ENCODE peak calls at places on chromosomes 6 and 20, in ten cellular contexts. One of them, this sample, is unnamed.

GRCh38 chr6:2038096-2038495 is 207.3 kb downstream of the GMDS start:
- DNase-seq in Kasumi-1: no peak
- DNase-seq in NCI-H1417: no peak
- DNase-seq in RCC 7860: no peak
- DNase-seq in stimulated activated CD4-positive, alpha-beta T cell treated with anti-CD3 and anti-CD28 coated beads, Interleukin-15, amount 100 ng/mL, for 1 hour: no peak
- DNase-seq in OCI-LY7: no peak
- DNase-seq in neural crest cell: no peak
- DNase-seq in activated T-helper 1 cell treated with anti-CD3 and anti-CD28 coated beads, Interleukin-2, amount 50 U/mL, for 16 hours: no peak
- DNase-seq in activated T-cell treated with anti-CD3 and anti-CD28 coated beads, Interleukin-2, amount 50 U/mL, for 4 hours: no peak
- DNase-seq in CD4-positive, CD25-positive, alpha-beta regulatory T cell: peak; percentile 79
- DNase-seq in this sample: no peak

GRCh38 chr6:111951439-111952140 is 78.3 kb upstream of the FYN start:
- DNase-seq in stimulated activated CD4-positive, alpha-beta T cell treated with anti-CD3 and anti-CD28 coated beads, Interleukin-15, amount 100 ng/mL, for 1 hour: no peak
- DNase-seq in NCI-H1417: no peak
- DNase-seq in CD4-positive, CD25-positive, alpha-beta regulatory T cell: no peak
- DNase-seq in Kasumi-1: no peak
- DNase-seq in activated T-helper 1 cell treated with anti-CD3 and anti-CD28 coated beads, Interleukin-2, amount 50 U/mL, for 16 hours: no peak
- DNase-seq in RCC 7860: no peak
- DNase-seq in OCI-LY7: no peak
- DNase-seq in neural crest cell: no peak
- DNase-seq in activated T-cell treated with anti-CD3 and anti-CD28 coated beads, Interleukin-2, amount 50 U/mL, for 4 hours: no peak
- DNase-seq in this sample: peak; percentile 42

GRCh38 chr20:21450572-21450971 is 53.2 kb upstream of the NKX2-4 start:
- DNase-seq in activated T-cell treated with anti-CD3 and anti-CD28 coated beads, Interleukin-2, amount 50 U/mL, for 4 hours: no peak
- DNase-seq in Kasumi-1: no peak
- DNase-seq in neural crest cell: no peak
- DNase-seq in OCI-LY7: no peak
- DNase-seq in CD4-positive, CD25-positive, alpha-beta regulatory T cell: no peak
- DNase-seq in NCI-H1417: no peak
- DNase-seq in activated T-helper 1 cell treated with anti-CD3 and anti-CD28 coated beads, Interleukin-2, amount 50 U/mL, for 16 hours: no peak
- DNase-seq in RCC 7860: no peak
- DNase-seq in stimulated activated CD4-positive, alpha-beta T cell treated with anti-CD3 and anti-CD28 coated beads, Interleukin-15, amount 100 ng/mL, for 1 hour: no peak
- DNase-seq in this sample: no peak

GRCh38 chr6:15387118-15387517 is 141.2 kb downstream of the JARID2 start:
- DNase-seq in CD4-positive, CD25-positive, alpha-beta regulatory T cell: peak; percentile 32
- DNase-seq in activated T-cell treated with anti-CD3 and anti-CD28 coated beads, Interleukin-2, amount 50 U/mL, for 4 hours: no peak
- DNase-seq in RCC 7860: no peak
- DNase-seq in Kasumi-1: no peak
- DNase-seq in stimulated activated CD4-positive, alpha-beta T cell treated with anti-CD3 and anti-CD28 coated beads, Interleukin-15, amount 100 ng/mL, for 1 hour: no peak
- DNase-seq in neural crest cell: no peak
- DNase-seq in OCI-LY7: no peak
- DNase-seq in activated T-helper 1 cell treated with anti-CD3 and anti-CD28 coated beads, Interleukin-2, amount 50 U/mL, for 16 hours: no peak
- DNase-seq in NCI-H1417: no peak
- DNase-seq in this sample: no peak

GRCh38 chr6:97850458-97851218 is 567.6 kb upstream of the MMS22L start:
- DNase-seq in neural crest cell: no peak
- DNase-seq in stimulated activated CD4-positive, alpha-beta T cell treated with anti-CD3 and anti-CD28 coated beads, Interleukin-15, amount 100 ng/mL, for 1 hour: no peak
- DNase-seq in CD4-positive, CD25-positive, alpha-beta regulatory T cell: no peak
- DNase-seq in Kasumi-1: no peak
- DNase-seq in NCI-H1417: peak; percentile 34
- DNase-seq in activated T-helper 1 cell treated with anti-CD3 and anti-CD28 coated beads, Interleukin-2, amount 50 U/mL, for 16 hours: no peak
- DNase-seq in RCC 7860: no peak
- DNase-seq in activated T-cell treated with anti-CD3 and anti-CD28 coated beads, Interleukin-2, amount 50 U/mL, for 4 hours: no peak
- DNase-seq in OCI-LY7: no peak
- DNase-seq in this sample: peak; percentile 49

GRCh38 chr6:105949939-105950582 is 136.1 kb upstream of the PRDM1 start:
- DNase-seq in neural crest cell: no peak
- DNase-seq in RCC 7860: no peak
- DNase-seq in OCI-LY7: no peak
- DNase-seq in Kasumi-1: peak; percentile 51
- DNase-seq in NCI-H1417: no peak
- DNase-seq in activated T-helper 1 cell treated with anti-CD3 and anti-CD28 coated beads, Interleukin-2, amount 50 U/mL, for 16 hours: no peak
- DNase-seq in stimulated activated CD4-positive, alpha-beta T cell treated with anti-CD3 and anti-CD28 coated beads, Interleukin-15, amount 100 ng/mL, for 1 hour: no peak
- DNase-seq in activated T-cell treated with anti-CD3 and anti-CD28 coated beads, Interleukin-2, amount 50 U/mL, for 4 hours: no peak
- DNase-seq in CD4-positive, CD25-positive, alpha-beta regulatory T cell: no peak
- DNase-seq in this sample: no peak

GRCh38 chr6:35718354-35718695 is 18.5 kb upstream of the ARMC12 start:
- DNase-seq in CD4-positive, CD25-positive, alpha-beta regulatory T cell: no peak
- DNase-seq in RCC 7860: no peak
- DNase-seq in stimulated activated CD4-positive, alpha-beta T cell treated with anti-CD3 and anti-CD28 coated beads, Interleukin-15, amount 100 ng/mL, for 1 hour: no peak
- DNase-seq in activated T-helper 1 cell treated with anti-CD3 and anti-CD28 coated beads, Interleukin-2, amount 50 U/mL, for 16 hours: no peak
- DNase-seq in NCI-H1417: no peak
- DNase-seq in activated T-cell treated with anti-CD3 and anti-CD28 coated beads, Interleukin-2, amount 50 U/mL, for 4 hours: no peak
- DNase-seq in OCI-LY7: no peak
- DNase-seq in Kasumi-1: no peak
- DNase-seq in neural crest cell: no peak
- DNase-seq in this sample: no peak

GRCh38 chr6:25388776-25389175 is 109.6 kb downstream of the CARMIL1 start:
- DNase-seq in activated T-cell treated with anti-CD3 and anti-CD28 coated beads, Interleukin-2, amount 50 U/mL, for 4 hours: no peak
- DNase-seq in NCI-H1417: no peak
- DNase-seq in CD4-positive, CD25-positive, alpha-beta regulatory T cell: no peak
- DNase-seq in Kasumi-1: no peak
- DNase-seq in neural crest cell: no peak
- DNase-seq in stimulated activated CD4-positive, alpha-beta T cell treated with anti-CD3 and anti-CD28 coated beads, Interleukin-15, amount 100 ng/mL, for 1 hour: no peak
- DNase-seq in RCC 7860: no peak
- DNase-seq in OCI-LY7: peak; percentile 64
- DNase-seq in activated T-helper 1 cell treated with anti-CD3 and anti-CD28 coated beads, Interleukin-2, amount 50 U/mL, for 16 hours: no peak
- DNase-seq in this sample: no peak

GRCh38 chr6:49915035-49915434 is 48.7 kb upstream of the CRISP1 start:
- DNase-seq in OCI-LY7: no peak
- DNase-seq in RCC 7860: no peak
- DNase-seq in neural crest cell: no peak
- DNase-seq in activated T-helper 1 cell treated with anti-CD3 and anti-CD28 coated beads, Interleukin-2, amount 50 U/mL, for 16 hours: no peak
- DNase-seq in CD4-positive, CD25-positive, alpha-beta regulatory T cell: no peak
- DNase-seq in NCI-H1417: peak; percentile 8
- DNase-seq in Kasumi-1: no peak
- DNase-seq in stimulated activated CD4-positive, alpha-beta T cell treated with anti-CD3 and anti-CD28 coated beads, Interleukin-15, amount 100 ng/mL, for 1 hour: no peak
- DNase-seq in activated T-cell treated with anti-CD3 and anti-CD28 coated beads, Interleukin-2, amount 50 U/mL, for 4 hours: no peak
- DNase-seq in this sample: peak; percentile 57

GRCh38 chr20:17061721-17062120 is 165.1 kb upstream of the PCSK2 start:
- DNase-seq in activated T-helper 1 cell treated with anti-CD3 and anti-CD28 coated beads, Interleukin-2, amount 50 U/mL, for 16 hours: no peak
- DNase-seq in NCI-H1417: no peak
- DNase-seq in OCI-LY7: no peak
- DNase-seq in RCC 7860: no peak
- DNase-seq in Kasumi-1: no peak
- DNase-seq in neural crest cell: no peak
- DNase-seq in CD4-positive, CD25-positive, alpha-beta regulatory T cell: no peak
- DNase-seq in stimulated activated CD4-positive, alpha-beta T cell treated with anti-CD3 and anti-CD28 coated beads, Interleukin-15, amount 100 ng/mL, for 1 hour: no peak
- DNase-seq in activated T-cell treated with anti-CD3 and anti-CD28 coated beads, Interleukin-2, amount 50 U/mL, for 4 hours: no peak
- DNase-seq in this sample: no peak

GRCh38 chr6:160133441-160134336 is 12.1 kb downstream of the SLC22A1 start:
- DNase-seq in RCC 7860: no peak
- DNase-seq in stimulated activated CD4-positive, alpha-beta T cell treated with anti-CD3 and anti-CD28 coated beads, Interleukin-15, amount 100 ng/mL, for 1 hour: no peak
- DNase-seq in activated T-cell treated with anti-CD3 and anti-CD28 coated beads, Interleukin-2, amount 50 U/mL, for 4 hours: no peak
- DNase-seq in activated T-helper 1 cell treated with anti-CD3 and anti-CD28 coated beads, Interleukin-2, amount 50 U/mL, for 16 hours: no peak
- DNase-seq in OCI-LY7: no peak
- DNase-seq in neural crest cell: no peak
- DNase-seq in NCI-H1417: no peak
- DNase-seq in Kasumi-1: no peak
- DNase-seq in CD4-positive, CD25-positive, alpha-beta regulatory T cell: no peak
- DNase-seq in this sample: no peak